ENCODE peak calls at places on chromosomes 5 and 9, in four cellular contexts. E is lung, Z is thoracic aorta, Q is body of pancreas. T is an unnamed sample.

GRCh38 chr5:59296317-59297264 is 596.9 kb downstream of the PDE4D start:
- DNase-seq in E (no peak), Q (no peak), Z (no peak), T (no peak)

GRCh38 chr9:93108301-93109041 is 12.5 kb downstream of the CARD19 start:
- DNase-seq in E (no peak), Z (peak), Q (peak), T (no peak)

GRCh38 chr5:103867857-103868598 is 305.4 kb upstream of the NUDT12 start:
- DNase-seq in E (no peak), Z (no peak), Q (no peak), T (no peak)

GRCh38 chr5:84384604-84385575 is at the start of gene EDIL3:
- DNase-seq in Q (peak), E (no peak), Z (no peak), T (no peak)

GRCh38 chr9:7338586-7339281 is 460.8 kb downstream of the DMAC1 start:
- DNase-seq in Z (no peak), E (no peak), Q (no peak), T (no peak)

GRCh38 chr9:74458832-74459231 is 38.3 kb upstream of the RORB start:
- DNase-seq in Q (no peak), E (no peak), Z (no peak), T (no peak)

GRCh38 chr9:90322296-90322695 is 320.3 kb downstream of the DIRAS2 start:
- DNase-seq in Q (no peak), Z (no peak), E (no peak), T (no peak)

GRCh38 chr5:33310471-33310870 is 130.3 kb upstream of the TARS1 start:
- DNase-seq in Q (no peak), Z (no peak), E (no peak), T (no peak)

GRCh38 chr5:102196481-102196880 is 99.6 kb downstream of the SLCO4C1 start:
- DNase-seq in Z (no peak), E (no peak), Q (no peak), T (no peak)

GRCh38 chr9:98854206-98854756 is 46.8 kb downstream of the GALNT12 start:
- DNase-seq in Q (no peak), Z (no peak), E (no peak), T (no peak)

GRCh38 chr5:95899848-95900247 is 61.8 kb downstream of the ELL2 start:
- DNase-seq in Z (no peak), E (no peak), Q (no peak), T (no peak)

GRCh38 chr5:116766470-116766947 is 191.9 kb upstream of the SEMA6A start:
- DNase-seq in Z (no peak), Q (peak), E (no peak), T (no peak)

GRCh38 chr5:178569485-178569884 is 20.7 kb downstream of the COL23A1 start:
- DNase-seq in Z (no peak), Q (no peak), E (no peak), T (no peak)

GRCh38 chr5:33611882-33612281 is 171.1 kb downstream of the TARS1 start:
- DNase-seq in Q (no peak), E (no peak), Z (no peak), T (no peak)

GRCh38 chr5:65066385-65066784 is 297.7 kb downstream of the CWC27 start:
- DNase-seq in Q (no peak), Z (no peak), E (no peak), T (no peak)

GRCh38 chr9:21252727-21253547 is 13.1 kb upstream of the IFNA14 start:
- DNase-seq in Z (no peak), E (peak), Q (no peak), T (no peak)

GRCh38 chr9:77939149-77939668 is 92.4 kb downstream of the GNAQ start:
- DNase-seq in Q (no peak), E (no peak), Z (no peak), T (no peak)

GRCh38 chr9:8855046-8855445 is 1055.5 kb upstream of the DMAC1 start:
- DNase-seq in E (no peak), Z (no peak), Q (no peak), T (no peak)

GRCh38 chr5:59125961-59126360 is 543.1 kb downstream of the RAB3C start:
- DNase-seq in E (no peak), Q (no peak), Z (no peak), T (no peak)

GRCh38 chr9:117957267-117957666 is 253.1 kb downstream of the TLR4 start:
- DNase-seq in Q (no peak), E (no peak), Z (no peak), T (no peak)

GRCh38 chr5:31531543-31531887 is 378 bp downstream of the DROSHA start:
- DNase-seq in Q (no peak), Z (no peak), E (no peak), T (no peak)

DNA sequence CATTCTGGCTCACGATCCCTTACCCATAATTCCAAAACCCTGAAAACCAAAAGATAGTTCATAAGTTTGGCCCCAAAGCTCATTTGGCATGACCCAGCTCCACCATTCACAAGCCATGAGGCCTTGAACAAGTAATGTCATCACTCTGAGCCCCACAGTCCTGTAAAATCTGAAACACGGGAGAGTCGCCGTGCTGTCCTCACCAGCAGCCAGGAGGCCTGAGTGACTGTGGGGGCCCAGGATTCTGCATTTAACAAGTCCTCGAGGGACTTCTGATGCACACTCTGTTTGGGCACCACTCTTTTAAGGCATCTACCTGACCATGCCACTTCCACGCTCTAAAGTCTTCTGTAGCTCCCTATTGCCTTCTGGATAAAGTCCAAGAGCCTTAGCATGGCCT is 40.8 kb downstream of the DUSP1 start:
- DNase-seq in E (no peak), Z (no peak), Q (no peak), T (no peak)
- TF ChIP-seq CTCF in E (no peak), Z (no peak), Q (no peak), T (no peak)

GRCh38 chr9:26975728-26976707 is 19.8 kb downstream of the IFT74 start:
- DNase-seq in Z (no peak), Q (peak), E (no peak), T (no peak)
- TF ChIP-seq CTCF in Z (peak), Q (peak), E (peak), T (no peak)

DNA sequence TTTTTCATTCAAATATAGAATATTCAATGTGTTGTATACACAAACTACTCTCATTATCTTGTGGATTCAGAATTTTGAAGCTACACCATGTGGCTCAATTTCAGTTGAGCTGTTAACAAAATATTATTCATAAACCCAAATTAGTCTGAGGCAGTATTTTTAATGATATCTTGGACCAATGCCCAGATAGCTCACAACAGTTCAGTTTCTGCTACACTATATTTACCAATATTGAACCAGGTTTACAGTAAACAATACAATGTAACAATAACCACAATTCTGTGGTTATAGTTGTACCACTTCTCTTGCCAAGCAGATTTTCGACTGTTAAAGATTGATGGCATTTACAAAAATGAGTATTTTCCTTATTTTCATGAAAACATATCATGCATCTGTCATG is 99.9 kb downstream of the SSBP2 start:
- DNase-seq in Z (no peak), Q (no peak), E (no peak), T (no peak)
- TF ChIP-seq CTCF in Z (no peak), Q (no peak), E (no peak), T (no peak)

DNA sequence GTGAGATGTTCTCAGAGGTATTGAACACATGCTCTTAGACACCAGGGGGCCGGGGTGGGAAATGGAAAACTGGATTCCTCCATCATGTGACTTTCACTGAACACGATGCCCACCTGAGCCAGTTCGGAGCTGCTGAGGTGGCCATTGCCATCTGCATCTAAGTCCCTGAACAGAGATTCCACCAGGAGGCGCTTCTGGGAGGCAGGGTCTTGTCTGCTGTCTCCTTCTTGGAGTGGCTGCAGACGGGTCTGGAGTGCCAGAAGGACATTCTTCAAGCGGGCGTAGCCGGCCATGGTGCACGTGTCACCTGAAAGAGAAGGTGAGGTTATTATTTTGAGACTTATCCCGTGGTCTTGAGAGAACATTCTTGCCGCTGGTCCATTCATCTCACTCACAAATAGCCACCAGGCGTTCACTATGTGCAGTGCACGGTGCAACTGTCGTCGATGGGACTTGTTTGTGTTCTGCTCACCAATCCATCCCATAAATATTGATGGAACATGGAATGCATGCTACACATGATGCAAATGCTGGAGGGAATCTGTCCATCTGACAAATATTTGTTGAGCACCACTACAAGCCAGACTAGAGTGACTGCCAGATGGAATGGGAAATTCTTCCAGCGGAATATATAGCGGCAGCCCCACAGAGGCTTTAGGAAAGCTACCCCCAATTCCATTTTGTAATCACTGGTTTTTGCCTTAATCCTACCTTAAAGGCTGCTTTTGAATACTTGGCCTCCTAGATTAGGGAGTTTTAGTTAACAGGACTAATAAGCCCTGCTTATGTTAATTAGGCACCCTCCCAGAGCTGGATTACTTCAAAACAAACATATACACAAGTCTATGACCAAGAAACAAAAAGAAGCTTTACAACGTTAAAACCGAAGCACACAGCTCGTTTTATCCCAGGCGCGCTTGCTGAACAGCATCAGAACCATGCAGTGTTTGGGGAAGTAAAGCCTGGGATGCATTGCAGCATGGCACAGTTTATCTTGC is 264.8 kb downstream of the HSPA4 start:
- DNase-seq in Z (no peak), E (no peak), Q (no peak), T (no peak)
- TF ChIP-seq CTCF in Z (no peak), E (no peak), Q (no peak), T (no peak)

GRCh38 chr9:87109851-87110250 is 162.5 kb upstream of the GAS1 start:
- DNase-seq in E (no peak), Q (no peak), Z (no peak), T (no peak)

GRCh38 chr9:87109182-87109581 is 161.9 kb upstream of the GAS1 start:
- DNase-seq in Z (no peak), Q (no peak), E (no peak), T (no peak)

GRCh38 chr9:87111010-87111409 is 163.7 kb upstream of the GAS1 start:
- DNase-seq in Q (no peak), E (no peak), Z (no peak), T (no peak)

GRCh38 chr9:87108639-87109038 is 161.3 kb upstream of the GAS1 start:
- DNase-seq in Q (no peak), E (no peak), Z (no peak), T (no peak)

DNA sequence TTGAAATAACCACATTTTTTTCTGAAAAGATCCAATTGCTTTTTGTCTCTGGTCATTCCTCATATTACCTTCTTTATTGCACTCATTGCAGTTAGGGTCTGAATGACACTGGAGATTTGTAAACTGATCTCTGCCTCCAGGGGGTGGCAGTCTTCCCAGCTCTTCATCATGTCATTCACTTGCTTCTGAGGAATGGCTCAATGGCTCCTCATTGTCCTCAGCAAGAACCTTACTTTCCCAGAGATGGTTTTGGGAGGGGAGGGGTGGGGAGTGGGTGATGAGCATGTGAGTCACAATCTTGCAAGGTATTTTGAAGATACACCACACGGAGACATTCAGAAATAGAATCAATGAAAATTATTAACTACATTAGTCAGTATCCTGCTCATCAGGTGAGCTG is 159.8 kb upstream of the GAS1 start:
- DNase-seq in Z (no peak), Q (no peak), E (no peak), T (no peak)
- TF ChIP-seq CTCF in Z (no peak), Q (no peak), E (no peak), T (no peak)

GRCh38 chr5:53318303-53318702 is 162.1 kb upstream of the FST start:
- DNase-seq in Q (no peak), Z (no peak), E (no peak), T (no peak)
- TF ChIP-seq CTCF in Q (no peak), Z (no peak), E (no peak), T (no peak)

GRCh38 chr5:127907907-127908306 is 175.7 kb upstream of the SLC12A2 start:
- DNase-seq in Z (no peak), Q (no peak), E (no peak), T (no peak)

GRCh38 chr5:127910307-127910956 is 173.1 kb upstream of the SLC12A2 start:
- DNase-seq in E (no peak), Q (no peak), Z (no peak), T (no peak)

GRCh38 chr5:127909078-127909477 is 174.5 kb upstream of the SLC12A2 start:
- DNase-seq in E (no peak), Z (no peak), Q (peak), T (no peak)

GRCh38 chr5:127911619-127912018 is 171.9 kb upstream of the SLC12A2 start:
- DNase-seq in Q (no peak), E (no peak), Z (no peak), T (no peak)

GRCh38 chr5:127909821-127910220 is 173.7 kb upstream of the SLC12A2 start:
- DNase-seq in Q (no peak), Z (no peak), E (no peak), T (no peak)
- TF ChIP-seq CTCF in Q (no peak), Z (no peak), E (no peak), T (no peak)

DNA sequence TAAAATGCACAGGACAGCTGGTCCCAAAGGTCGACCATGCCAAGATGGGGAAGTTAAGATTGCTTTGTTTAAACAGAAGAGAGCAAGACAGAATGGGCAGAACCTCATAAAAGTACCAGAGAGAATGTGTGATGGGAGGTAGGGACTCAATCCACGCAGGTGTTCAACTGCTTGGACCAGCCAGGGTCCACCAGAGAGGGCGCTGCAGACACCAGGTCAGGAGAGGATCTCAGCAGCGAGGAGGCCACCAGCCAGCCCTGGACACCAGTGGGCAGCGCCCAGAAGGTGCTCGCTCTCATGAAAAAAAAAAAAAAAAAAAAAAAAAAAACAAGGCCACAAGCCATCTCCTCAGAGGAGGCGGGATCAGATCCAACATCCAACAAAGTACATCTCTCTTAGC is 81.8 kb downstream of the SHC3 start:
- DNase-seq in Q (no peak), E (no peak), Z (no peak), T (no peak)
- TF ChIP-seq CTCF in Q (no peak), E (no peak), Z (no peak), T (no peak)

T was measured in activated B cell treated with CpG ODN at 0.5 μM for 24 hours.